ENCODE peak calls at places on chromosomes 16 and 17, in four cellular contexts. One of them, this sample, is unnamed.

GRCh38 chr17:72666519-72666874 is 426.0 kb downstream of the SLC39A11 start:
- DNase-seq in nephron progenitor cell: no peak
- DNase-seq in body of pancreas: no peak
- DNase-seq in stromal cell of bone marrow: no peak
- DNase-seq in this sample: no peak

GRCh38 chr17:44367219-44367618 is 3.6 kb upstream of the FAM171A2 start:
- DNase-seq in stromal cell of bone marrow: no peak
- DNase-seq in body of pancreas: no peak
- DNase-seq in nephron progenitor cell: no peak
- DNase-seq in this sample: no peak

GRCh38 chr17:42814633-42815399 is 9.3 kb downstream of the BECN1 start:
- DNase-seq in stromal cell of bone marrow: peak; percentile 90
- DNase-seq in nephron progenitor cell: no peak
- DNase-seq in body of pancreas: no peak
- DNase-seq in this sample: no peak

GRCh38 chr17:51559778-51560177 is 299.4 kb downstream of the UTP18 start:
- DNase-seq in nephron progenitor cell: no peak
- DNase-seq in stromal cell of bone marrow: no peak
- DNase-seq in body of pancreas: no peak
- DNase-seq in this sample: no peak

GRCh38 chr17:47298712-47299111 is 25.0 kb upstream of the EFCAB13 start:
- DNase-seq in body of pancreas: no peak
- DNase-seq in nephron progenitor cell: no peak
- DNase-seq in stromal cell of bone marrow: no peak
- DNase-seq in this sample: no peak

GRCh38 chr16:4806280-4806679 is 3.8 kb upstream of the ROGDI start:
- DNase-seq in nephron progenitor cell: no peak
- DNase-seq in stromal cell of bone marrow: no peak
- DNase-seq in body of pancreas: no peak
- DNase-seq in this sample: no peak

GRCh38 chr16:30985401-30986128 is 558 bp downstream of the HSD3B7 start:
- DNase-seq in body of pancreas: peak; percentile 86
- DNase-seq in nephron progenitor cell: no peak
- DNase-seq in stromal cell of bone marrow: peak; percentile 54
- DNase-seq in this sample: peak; percentile 91

GRCh38 chr16:68839831-68840230 is 3.5 kb upstream of the TANGO6 start:
- DNase-seq in body of pancreas: no peak
- DNase-seq in stromal cell of bone marrow: no peak
- DNase-seq in nephron progenitor cell: no peak
- DNase-seq in this sample: no peak

GRCh38 chr17:38511126-38512108 is 83.2 kb downstream of the ARHGAP23 start:
- DNase-seq in nephron progenitor cell: peak; percentile 18
- DNase-seq in stromal cell of bone marrow: peak; percentile 51
- DNase-seq in body of pancreas: no peak
- DNase-seq in this sample: no peak

GRCh38 chr16:67396159-67396774 is 3.0 kb upstream of the TPPP3 start:
- DNase-seq in body of pancreas: peak; percentile 87
- DNase-seq in nephron progenitor cell: peak; percentile 84
- DNase-seq in stromal cell of bone marrow: peak; percentile 53
- DNase-seq in this sample: peak; percentile 92

GRCh38 chr16:5020551-5020950 is 13.2 kb downstream of the NAGPA start:
- DNase-seq in stromal cell of bone marrow: no peak
- DNase-seq in nephron progenitor cell: no peak
- DNase-seq in body of pancreas: no peak
- DNase-seq in this sample: no peak

GRCh38 chr16:77194295-77195231 is 3.6 kb downstream of the MON1B start:
- DNase-seq in stromal cell of bone marrow: no peak
- DNase-seq in nephron progenitor cell: no peak
- DNase-seq in body of pancreas: no peak
- DNase-seq in this sample: no peak

GRCh38 chr16:74718140-74718539 is 17.5 kb upstream of the MLKL start:
- DNase-seq in stromal cell of bone marrow: no peak
- DNase-seq in nephron progenitor cell: no peak
- DNase-seq in body of pancreas: no peak
- DNase-seq in this sample: no peak

GRCh38 chr16:66891797-66892196 is 11.5 kb downstream of the PDP2 start:
- DNase-seq in stromal cell of bone marrow: no peak
- DNase-seq in nephron progenitor cell: no peak
- DNase-seq in body of pancreas: no peak
- DNase-seq in this sample: no peak

GRCh38 chr16:22264786-22265185 is 32.4 kb upstream of the POLR3E start:
- DNase-seq in nephron progenitor cell: no peak
- DNase-seq in body of pancreas: no peak
- DNase-seq in stromal cell of bone marrow: no peak
- DNase-seq in this sample: no peak

GRCh38 chr17:14042411-14042810 is 26.9 kb upstream of the COX10 start:
- DNase-seq in nephron progenitor cell: no peak
- DNase-seq in stromal cell of bone marrow: no peak
- DNase-seq in body of pancreas: no peak
- DNase-seq in this sample: no peak

GRCh38 chr16:53131363-53132071 is 76.7 kb downstream of the CHD9 start:
- DNase-seq in body of pancreas: peak; percentile 63
- DNase-seq in nephron progenitor cell: peak; percentile 65
- DNase-seq in stromal cell of bone marrow: peak; percentile 24
- DNase-seq in this sample: peak; percentile 56

GRCh38 chr16:72876221-72876620 is 171.7 kb downstream of the ZFHX3 start:
- DNase-seq in nephron progenitor cell: no peak
- DNase-seq in body of pancreas: no peak
- DNase-seq in stromal cell of bone marrow: peak; percentile 91
- DNase-seq in this sample: no peak

This sample was measured in Calu3.